ENCODE peak calls at places on chromosomes 7 and 10, in nine cellular contexts. Q, U, C, K, R, A, H, M and D are unnamed samples.

GRCh38 chr10:12018438-12019342 is 23.9 kb downstream of the UPF2 start:
- DNase-seq in Q (no peak), U (no peak), C (no peak), K (no peak), R (no peak), A (no peak), H (no peak), M (no peak), D (no peak)

GRCh38 chr10:28796606-28797512 is 119.5 kb downstream of the BAMBI start:
- DNase-seq in Q (no peak), U (no peak), C (no peak), K (no peak), R (no peak), A (no peak), H (peak), M (no peak), D (no peak)

GRCh38 chr7:26898917-26899316 is 34.5 kb upstream of the SKAP2 start:
- DNase-seq in Q (no peak), U (no peak), C (no peak), K (no peak), R (no peak), A (peak), H (no peak), M (no peak), D (no peak)

GRCh38 chr7:149669121-149669818 is 104.1 kb downstream of the ZNF467 start:
- DNase-seq in Q (no peak), U (no peak), C (no peak), K (no peak), R (no peak), A (no peak), H (no peak), M (peak), D (no peak)

GRCh38 chr10:42992957-42993390 is 83.9 kb upstream of the RET start:
- DNase-seq in Q (no peak), U (peak), C (no peak), K (no peak), R (no peak), A (no peak), H (no peak), M (no peak), D (no peak)

GRCh38 chr10:14126697-14127440 is 203.9 kb downstream of the FRMD4A start:
- DNase-seq in Q (no peak), U (no peak), C (no peak), K (no peak), R (no peak), A (no peak), H (no peak), M (no peak), D (no peak)

GRCh38 chr10:132532784-132533560 is 4.6 kb upstream of the INPP5A start:
- DNase-seq in Q (no peak), U (no peak), C (no peak), K (no peak), R (no peak), A (no peak), H (no peak), M (no peak), D (no peak)

GRCh38 chr10:3527869-3528268 is 257.1 kb downstream of the KLF6 start:
- DNase-seq in Q (no peak), U (no peak), C (no peak), K (no peak), R (no peak), A (no peak), H (no peak), M (no peak), D (no peak)

GRCh38 chr7:158445421-158446175 is 142.0 kb downstream of the PTPRN2 start:
- DNase-seq in Q (no peak), U (no peak), C (no peak), K (no peak), R (no peak), A (no peak), H (no peak), M (no peak), D (no peak)

GRCh38 chr10:73591935-73592699 is 975 bp upstream of the USP54 start:
- DNase-seq in Q (no peak), U (peak), C (no peak), K (peak), R (no peak), A (peak), H (peak), M (no peak), D (peak)

GRCh38 chr10:70445718-70446485 is 4.4 kb upstream of the NODAL start:
- DNase-seq in Q (no peak), U (no peak), C (no peak), K (no peak), R (no peak), A (no peak), H (no peak), M (no peak), D (no peak)

GRCh38 chr7:80771523-80771922 is 133.1 kb downstream of the CD36 start:
- DNase-seq in Q (no peak), U (no peak), C (no peak), K (peak), R (no peak), A (no peak), H (no peak), M (no peak), D (no peak)

GRCh38 chr7:157678503-157678902 is 341.7 kb downstream of the DNAJB6 start:
- DNase-seq in Q (no peak), U (no peak), C (peak), K (no peak), R (no peak), A (no peak), H (no peak), M (no peak), D (no peak)

GRCh38 chr7:94423116-94423515 is 28.4 kb downstream of the COL1A2 start:
- DNase-seq in Q (no peak), U (no peak), C (no peak), K (no peak), R (no peak), A (no peak), H (no peak), M (no peak), D (no peak)

GRCh38 chr10:3655528-3655927 is 129.5 kb downstream of the KLF6 start:
- DNase-seq in Q (no peak), U (no peak), C (no peak), K (no peak), R (no peak), A (no peak), H (no peak), M (no peak), D (no peak)

GRCh38 chr10:30671011-30671616 is 41.6 kb upstream of the LYZL2 start:
- DNase-seq in Q (peak), U (peak), C (no peak), K (peak), R (no peak), A (peak), H (peak), M (no peak), D (no peak)

GRCh38 chr10:66627156-66627555 is 298.7 kb upstream of the LRRTM3 start:
- DNase-seq in Q (no peak), U (peak), C (no peak), K (no peak), R (no peak), A (no peak), H (peak), M (no peak), D (no peak)

GRCh38 chr10:61842755-61843497 is 58.6 kb upstream of the ARID5B start:
- DNase-seq in Q (no peak), U (no peak), C (no peak), K (no peak), R (no peak), A (no peak), H (no peak), M (no peak), D (no peak)

GRCh38 chr10:3780056-3780765 is 4.8 kb downstream of the KLF6 start:
- DNase-seq in Q (no peak), U (no peak), C (no peak), K (no peak), R (no peak), A (peak), H (no peak), M (no peak), D (no peak)

GRCh38 chr7:155184923-155185322 is 112.8 kb upstream of the INSIG1 start:
- DNase-seq in Q (no peak), U (no peak), C (no peak), K (no peak), R (no peak), A (no peak), H (no peak), M (no peak), D (no peak)

GRCh38 chr10:70931168-70931805 is 42.9 kb upstream of the PCBD1 start:
- DNase-seq in Q (no peak), U (no peak), C (no peak), K (no peak), R (no peak), A (no peak), H (no peak), M (no peak), D (no peak)

GRCh38 chr7:64636386-64636785 is 29.5 kb upstream of the ZNF107 start:
- DNase-seq in Q (no peak), U (no peak), C (no peak), K (no peak), R (no peak), A (no peak), H (no peak), M (no peak), D (no peak)

GRCh38 chr10:97532935-97533671 is 34.4 kb downstream of the UBTD1 start:
- DNase-seq in Q (no peak), U (peak), C (no peak), K (no peak), R (no peak), A (no peak), H (peak), M (no peak), D (peak)

GRCh38 chr10:58781873-58782488 is 269.3 kb downstream of the BICC1 start:
- DNase-seq in Q (peak), U (peak), C (no peak), K (no peak), R (no peak), A (no peak), H (peak), M (no peak), D (no peak)

GRCh38 chr10:74837750-74838149 is 11.3 kb downstream of the KAT6B start:
- DNase-seq in Q (no peak), U (no peak), C (no peak), K (no peak), R (no peak), A (no peak), H (no peak), M (no peak), D (no peak)